ENCODE peak calls at places on chromosome 18, in eight cellular contexts. X is RPMI7951; I is BE2C; F is HTR-8/SVneo; N is GM12891; P is activated T-cell treated with anti-CD3 and anti-CD28 coated beads, Interleukin-2, amount 50 U/mL, for 4 hours; T is HL-60; Y is Karpas-422. E is an unnamed sample.

GRCh38 chr18:36849288-36850011 is 20.5 kb downstream of the KIAA1328 start:
- DNase-seq in P (no peak), Y (peak), I (no peak), X (peak), N (no peak), F (no peak), T (no peak), E (no peak)

GRCh38 chr18:8507361-8507760 is 101.9 kb upstream of the RAB12 start:
- DNase-seq in N (no peak), X (peak), F (no peak), Y (peak), T (no peak), P (no peak), I (no peak), E (no peak)

GRCh38 chr18:31064130-31064529 is 21.6 kb upstream of the DSC3 start:
- DNase-seq in F (no peak), I (no peak), T (no peak), Y (no peak), X (no peak), N (no peak), P (no peak), E (no peak)

GRCh38 chr18:35703043-35703688 is 121.6 kb downstream of the GALNT1 start:
- DNase-seq in P (no peak), T (no peak), X (peak), N (no peak), F (no peak), I (no peak), Y (no peak), E (no peak)

GRCh38 chr18:11791131-11791530 is 60.1 kb upstream of the CHMP1B start:
- DNase-seq in F (no peak), P (no peak), T (no peak), Y (no peak), N (no peak), I (no peak), X (no peak), E (no peak)

GRCh38 chr18:5721924-5722323 is 173.4 kb downstream of the TMEM200C start:
- DNase-seq in P (no peak), F (no peak), X (no peak), T (no peak), N (no peak), Y (no peak), I (no peak), E (no peak)

GRCh38 chr18:76131738-76132137 is 363.3 kb downstream of the ZNF516 start:
- DNase-seq in F (no peak), N (no peak), I (no peak), Y (no peak), X (no peak), P (no peak), T (peak), E (no peak)

GRCh38 chr18:42706029-42706608 is 409.4 kb downstream of the RIT2 start:
- DNase-seq in Y (no peak), I (no peak), T (no peak), X (no peak), F (no peak), P (no peak), N (no peak), E (no peak)

GRCh38 chr18:8264861-8265411 is 344.3 kb upstream of the RAB12 start:
- DNase-seq in P (no peak), N (no peak), I (peak), Y (no peak), F (no peak), T (no peak), X (peak), E (no peak)

E was measured in GF-D8.